ENCODE peak calls at places on chromosomes 5 and 9, in six cellular contexts. One of them, this sample, is unnamed.

GRCh38 chr9:92656537-92656925 is 13.4 kb downstream of the IPPK start:
- DNase-seq in neuronal stem cell: no peak
- DNase-seq in astrocyte: no peak
- DNase-seq in SK-N-SH: no peak
- DNase-seq in endothelial cell of umbilical vein: no peak
- DNase-seq in GM23248: no peak
- DNase-seq in this sample: no peak

GRCh38 chr9:35603986-35604577 is 980 bp upstream of the TESK1 start:
- DNase-seq in GM23248: peak
- DNase-seq in astrocyte: peak
- DNase-seq in SK-N-SH: peak
- DNase-seq in endothelial cell of umbilical vein: peak
- DNase-seq in neuronal stem cell: peak
- DNase-seq in this sample: peak

GRCh38 chr5:111854196-111854595 is 97.2 kb upstream of the NREP start:
- DNase-seq in GM23248: no peak
- DNase-seq in SK-N-SH: no peak
- DNase-seq in neuronal stem cell: no peak
- DNase-seq in astrocyte: no peak
- DNase-seq in endothelial cell of umbilical vein: no peak
- DNase-seq in this sample: no peak

GRCh38 chr9:21778300-21778699 is 24.1 kb upstream of the MTAP start:
- DNase-seq in SK-N-SH: no peak
- DNase-seq in neuronal stem cell: no peak
- DNase-seq in astrocyte: peak
- DNase-seq in endothelial cell of umbilical vein: no peak
- DNase-seq in GM23248: peak
- DNase-seq in this sample: no peak

GRCh38 chr9:96302021-96302420 is at the start of gene HSD17B3:
- DNase-seq in astrocyte: peak
- DNase-seq in SK-N-SH: no peak
- DNase-seq in neuronal stem cell: no peak
- DNase-seq in GM23248: no peak
- DNase-seq in endothelial cell of umbilical vein: no peak
- DNase-seq in this sample: no peak

GRCh38 chr5:170571331-170571731 is 67.5 kb downstream of the KCNIP1 start:
- DNase-seq in endothelial cell of umbilical vein: no peak
- DNase-seq in astrocyte: peak
- DNase-seq in SK-N-SH: no peak
- DNase-seq in GM23248: peak
- DNase-seq in neuronal stem cell: no peak
- DNase-seq in this sample: no peak

GRCh38 chr5:144307726-144308125 is 137.1 kb downstream of the KCTD16 start:
- DNase-seq in astrocyte: no peak
- DNase-seq in SK-N-SH: no peak
- DNase-seq in neuronal stem cell: no peak
- DNase-seq in endothelial cell of umbilical vein: no peak
- DNase-seq in GM23248: no peak
- DNase-seq in this sample: no peak

GRCh38 chr5:158995694-158996173 is 104.0 kb downstream of the EBF1 start:
- DNase-seq in endothelial cell of umbilical vein: no peak
- DNase-seq in astrocyte: no peak
- DNase-seq in neuronal stem cell: no peak
- DNase-seq in SK-N-SH: no peak
- DNase-seq in GM23248: peak
- DNase-seq in this sample: no peak

GRCh38 chr9:116275418-116276295 is 122.1 kb downstream of the PAPPA start:
- DNase-seq in neuronal stem cell: no peak
- DNase-seq in GM23248: peak
- DNase-seq in endothelial cell of umbilical vein: peak
- DNase-seq in astrocyte: peak
- DNase-seq in SK-N-SH: no peak
- DNase-seq in this sample: no peak

GRCh38 chr9:133141833-133142594 is 21.0 kb upstream of the RALGDS start:
- DNase-seq in astrocyte: no peak
- DNase-seq in SK-N-SH: peak
- DNase-seq in endothelial cell of umbilical vein: no peak
- DNase-seq in GM23248: no peak
- DNase-seq in neuronal stem cell: no peak
- DNase-seq in this sample: no peak

GRCh38 chr5:177353093-177353492 is 1.6 kb upstream of the LMAN2 start:
- DNase-seq in SK-N-SH: no peak
- DNase-seq in astrocyte: no peak
- DNase-seq in neuronal stem cell: no peak
- DNase-seq in endothelial cell of umbilical vein: no peak
- DNase-seq in GM23248: no peak
- DNase-seq in this sample: no peak

GRCh38 chr9:131395027-131395744 is 1.3 kb downstream of the PRRC2B start:
- DNase-seq in endothelial cell of umbilical vein: peak
- DNase-seq in neuronal stem cell: no peak
- DNase-seq in GM23248: peak
- DNase-seq in SK-N-SH: no peak
- DNase-seq in astrocyte: no peak
- DNase-seq in this sample: peak

GRCh38 chr5:155943516-155944407 is 383.2 kb upstream of the SGCD start:
- DNase-seq in GM23248: peak
- DNase-seq in neuronal stem cell: peak
- DNase-seq in SK-N-SH: peak
- DNase-seq in endothelial cell of umbilical vein: no peak
- DNase-seq in astrocyte: peak
- DNase-seq in this sample: peak

GRCh38 chr9:78666818-78667429 is 370.0 kb downstream of the PSAT1 start:
- DNase-seq in GM23248: peak
- DNase-seq in endothelial cell of umbilical vein: no peak
- DNase-seq in SK-N-SH: no peak
- DNase-seq in neuronal stem cell: no peak
- DNase-seq in astrocyte: peak
- DNase-seq in this sample: no peak

GRCh38 chr9:93061260-93061751 is 2.8 kb downstream of the SUSD3 start:
- DNase-seq in SK-N-SH: no peak
- DNase-seq in GM23248: no peak
- DNase-seq in neuronal stem cell: no peak
- DNase-seq in astrocyte: no peak
- DNase-seq in endothelial cell of umbilical vein: no peak
- DNase-seq in this sample: no peak

GRCh38 chr9:79432485-79432884 is 139.3 kb upstream of the TLE4 start:
- DNase-seq in neuronal stem cell: no peak
- DNase-seq in endothelial cell of umbilical vein: no peak
- DNase-seq in SK-N-SH: no peak
- DNase-seq in astrocyte: no peak
- DNase-seq in GM23248: no peak
- DNase-seq in this sample: peak

GRCh38 chr5:151115272-151115905 is 34.6 kb upstream of the TNIP1 start:
- DNase-seq in astrocyte: peak
- DNase-seq in GM23248: peak
- DNase-seq in endothelial cell of umbilical vein: peak
- DNase-seq in SK-N-SH: peak
- DNase-seq in neuronal stem cell: peak
- DNase-seq in this sample: peak

GRCh38 chr5:10331341-10331796 is 22.1 kb upstream of the MARCHF6 start:
- DNase-seq in neuronal stem cell: no peak
- DNase-seq in SK-N-SH: no peak
- DNase-seq in GM23248: peak
- DNase-seq in astrocyte: peak
- DNase-seq in endothelial cell of umbilical vein: no peak
- DNase-seq in this sample: no peak

GRCh38 chr5:37694867-37695266 is 145.0 kb downstream of the GDNF start:
- DNase-seq in SK-N-SH: no peak
- DNase-seq in astrocyte: no peak
- DNase-seq in endothelial cell of umbilical vein: no peak
- DNase-seq in GM23248: no peak
- DNase-seq in neuronal stem cell: no peak
- DNase-seq in this sample: no peak

GRCh38 chr9:121281614-121282291 is 13.8 kb downstream of the GSN start:
- DNase-seq in neuronal stem cell: no peak
- DNase-seq in SK-N-SH: no peak
- DNase-seq in endothelial cell of umbilical vein: peak
- DNase-seq in GM23248: peak
- DNase-seq in astrocyte: peak
- DNase-seq in this sample: no peak

GRCh38 chr5:73438048-73438896 is 10.3 kb downstream of the FOXD1 start:
- DNase-seq in SK-N-SH: no peak
- DNase-seq in GM23248: peak
- DNase-seq in neuronal stem cell: no peak
- DNase-seq in endothelial cell of umbilical vein: no peak
- DNase-seq in astrocyte: no peak
- DNase-seq in this sample: no peak

GRCh38 chr9:35914307-35914807 is 5.1 kb downstream of the SPAAR start:
- DNase-seq in endothelial cell of umbilical vein: peak
- DNase-seq in neuronal stem cell: peak
- DNase-seq in astrocyte: no peak
- DNase-seq in SK-N-SH: peak
- DNase-seq in GM23248: peak
- DNase-seq in this sample: no peak

GRCh38 chr5:125660231-125660895 is 762.8 kb upstream of the GRAMD2B start:
- DNase-seq in neuronal stem cell: no peak
- DNase-seq in SK-N-SH: no peak
- DNase-seq in astrocyte: peak
- DNase-seq in GM23248: no peak
- DNase-seq in endothelial cell of umbilical vein: peak
- DNase-seq in this sample: no peak
- H3K27ac ChIP-seq in neuronal stem cell: no peak
- H3K27ac ChIP-seq in SK-N-SH: peak
- H3K27ac ChIP-seq in astrocyte: no peak
- H3K27ac ChIP-seq in GM23248: no peak
- H3K27ac ChIP-seq in endothelial cell of umbilical vein: peak
- H3K27ac ChIP-seq in this sample: no peak

GRCh38 chr9:114378883-114379282 is 8.9 kb downstream of the AKNA start:
- DNase-seq in SK-N-SH: no peak
- DNase-seq in endothelial cell of umbilical vein: no peak
- DNase-seq in neuronal stem cell: no peak
- DNase-seq in GM23248: no peak
- DNase-seq in astrocyte: no peak
- DNase-seq in this sample: no peak
- H3K4me2 ChIP-seq in SK-N-SH: no peak
- H3K4me2 ChIP-seq in endothelial cell of umbilical vein: no peak
- H3K4me2 ChIP-seq in neuronal stem cell: no peak
- H3K4me2 ChIP-seq in GM23248: no peak
- H3K4me2 ChIP-seq in astrocyte: no peak
- H3K4me2 ChIP-seq in this sample: no peak

GRCh38 chr9:128405077-128405779 is 15.4 kb upstream of the CERCAM start:
- DNase-seq in SK-N-SH: no peak
- DNase-seq in astrocyte: no peak
- DNase-seq in endothelial cell of umbilical vein: no peak
- DNase-seq in GM23248: no peak
- DNase-seq in neuronal stem cell: no peak
- DNase-seq in this sample: no peak
- H2AFZ ChIP-seq in SK-N-SH: no peak
- H2AFZ ChIP-seq in astrocyte: peak
- H2AFZ ChIP-seq in endothelial cell of umbilical vein: peak
- H2AFZ ChIP-seq in GM23248: no peak
- H2AFZ ChIP-seq in neuronal stem cell: peak
- H2AFZ ChIP-seq in this sample: no peak

GRCh38 chr5:147732552-147732883 is 50.0 kb downstream of the JAKMIP2 start:
- DNase-seq in SK-N-SH: no peak
- DNase-seq in GM23248: no peak
- DNase-seq in astrocyte: no peak
- DNase-seq in neuronal stem cell: no peak
- DNase-seq in endothelial cell of umbilical vein: no peak
- DNase-seq in this sample: no peak

GRCh38 chr5:147735621-147736125 is 46.9 kb downstream of the JAKMIP2 start:
- DNase-seq in astrocyte: no peak
- DNase-seq in GM23248: no peak
- DNase-seq in SK-N-SH: no peak
- DNase-seq in endothelial cell of umbilical vein: no peak
- DNase-seq in neuronal stem cell: no peak
- DNase-seq in this sample: no peak

GRCh38 chr5:147731708-147732551 is 50.6 kb downstream of the JAKMIP2 start:
- DNase-seq in SK-N-SH: no peak
- DNase-seq in GM23248: no peak
- DNase-seq in neuronal stem cell: no peak
- DNase-seq in endothelial cell of umbilical vein: no peak
- DNase-seq in astrocyte: no peak
- DNase-seq in this sample: no peak

GRCh38 chr5:147734839-147735238 is 47.7 kb downstream of the JAKMIP2 start:
- DNase-seq in astrocyte: no peak
- DNase-seq in endothelial cell of umbilical vein: no peak
- DNase-seq in SK-N-SH: no peak
- DNase-seq in GM23248: no peak
- DNase-seq in neuronal stem cell: no peak
- DNase-seq in this sample: no peak

DNA sequence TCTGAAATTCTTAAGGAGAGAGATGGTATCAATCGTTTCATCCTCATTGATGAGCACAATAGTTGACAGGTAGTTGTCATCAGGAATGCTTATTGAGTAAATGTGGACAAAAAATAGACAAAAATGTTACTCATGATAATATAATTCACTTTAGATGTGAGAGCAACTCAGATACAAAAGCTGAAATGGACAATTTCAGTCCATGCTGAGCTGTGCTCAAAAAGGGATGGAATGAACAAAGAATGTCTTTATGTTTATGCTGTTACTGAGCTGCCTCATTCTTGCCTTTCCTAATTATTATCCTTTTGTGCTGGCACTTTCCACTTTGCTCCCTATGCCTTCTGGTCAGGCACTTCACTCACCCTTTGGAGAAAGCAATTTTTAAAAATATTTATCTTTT is 49.5 kb downstream of the JAKMIP2 start:
- DNase-seq in astrocyte: no peak
- DNase-seq in GM23248: no peak
- DNase-seq in neuronal stem cell: no peak
- DNase-seq in SK-N-SH: no peak
- DNase-seq in endothelial cell of umbilical vein: no peak
- DNase-seq in this sample: no peak
- H3K27ac ChIP-seq in astrocyte: no peak
- H3K27ac ChIP-seq in GM23248: no peak
- H3K27ac ChIP-seq in neuronal stem cell: no peak
- H3K27ac ChIP-seq in SK-N-SH: no peak
- H3K27ac ChIP-seq in endothelial cell of umbilical vein: no peak
- H3K27ac ChIP-seq in this sample: no peak

GRCh38 chr5:167574381-167574780 is 717.1 kb upstream of the WWC1 start:
- DNase-seq in neuronal stem cell: no peak
- DNase-seq in SK-N-SH: no peak
- DNase-seq in GM23248: peak
- DNase-seq in astrocyte: no peak
- DNase-seq in endothelial cell of umbilical vein: no peak
- DNase-seq in this sample: no peak
- H3K4me2 ChIP-seq in neuronal stem cell: peak
- H3K4me2 ChIP-seq in SK-N-SH: peak
- H3K4me2 ChIP-seq in GM23248: peak
- H3K4me2 ChIP-seq in astrocyte: peak
- H3K4me2 ChIP-seq in endothelial cell of umbilical vein: no peak
- H3K4me2 ChIP-seq in this sample: no peak